ENCODE peak calls at places on chromosomes 16 and 17, in nine cellular contexts. Q is MM.1S; L is renal cortical epithelial cell; W is choroid plexus epithelial cell; K is effector memory CD8-positive, alpha-beta T cell; N is iPS DF 6.9; F is NCI-H1694; E is stimulated activated CD8-positive, alpha-beta memory T cell treated with anti-CD3 and anti-CD28 coated beads, Interleukin-15, amount 100 ng/mL, for 48 hours; P is SJSA1. J is an unnamed sample.

GRCh38 chr17:55264273-55264639 is 504 bp upstream of the HLF start:
- DNase-seq in Q (no peak), L (no peak), W (no peak), K (no peak), N (no peak), F (no peak), E (no peak), P (no peak), J (no peak)

GRCh38 chr17:7133916-7134315 is 19.3 kb upstream of the ASGR2 start:
- DNase-seq in Q (no peak), L (no peak), W (no peak), K (no peak), N (no peak), F (no peak), E (no peak), P (no peak), J (no peak)

GRCh38 chr16:72123426-72123825 is 29.8 kb downstream of the DHX38 start:
- DNase-seq in Q (no peak), L (no peak), W (no peak), K (no peak), N (no peak), F (no peak), E (no peak), P (no peak), J (no peak)

GRCh38 chr16:85316321-85316919 is 204.1 kb upstream of the CIBAR2 start:
- DNase-seq in Q (peak), L (peak), W (peak), K (peak), N (no peak), F (peak), E (peak), P (peak), J (no peak)

GRCh38 chr17:62998665-62999393 is 32.8 kb downstream of the TANC2 start:
- DNase-seq in Q (no peak), L (peak), W (peak), K (no peak), N (no peak), F (no peak), E (no peak), P (no peak), J (no peak)

GRCh38 chr17:80861892-80862291 is 129.7 kb upstream of the CHMP6 start:
- DNase-seq in Q (no peak), L (peak), W (peak), K (no peak), N (no peak), F (peak), E (no peak), P (no peak), J (no peak)

GRCh38 chr17:68531252-68531651 is 19.0 kb downstream of the PRKAR1A start:
- DNase-seq in Q (no peak), L (no peak), W (no peak), K (no peak), N (no peak), F (no peak), E (no peak), P (no peak), J (no peak)

GRCh38 chr17:49817993-49818392 is 29.5 kb downstream of the KAT7 start:
- DNase-seq in Q (no peak), L (no peak), W (no peak), K (peak), N (no peak), F (no peak), E (peak), P (no peak), J (peak)

GRCh38 chr17:67624886-67625656 is 92.7 kb upstream of the NOL11 start:
- DNase-seq in Q (no peak), L (no peak), W (no peak), K (no peak), N (no peak), F (no peak), E (no peak), P (no peak), J (no peak)

GRCh38 chr17:4969551-4970231 is 2.1 kb upstream of the SPAG7 start:
- DNase-seq in Q (no peak), L (no peak), W (peak), K (no peak), N (no peak), F (no peak), E (peak), P (no peak), J (no peak)